ENCODE peak calls at places on chromosomes 13 and 19, in seven cellular contexts. O, Y, K, S, T, P and F are unnamed samples.

GRCh38 chr19:32691291-32691951 is at the start of gene NUDT19:
- DNase-seq in K (peak), T (peak), Y (peak), S (peak), P (peak), O (peak), F (peak)

GRCh38 chr19:5292843-5293606 is 47.6 kb downstream of the PTPRS start:
- DNase-seq in S (peak), K (peak), P (peak), T (peak), O (peak), Y (peak), F (no peak)

GRCh38 chr13:41751277-41751676 is 209.6 kb downstream of the VWA8 start:
- DNase-seq in K (no peak), P (no peak), Y (no peak), S (no peak), T (no peak), O (peak), F (no peak)

GRCh38 chr19:12913871-12914690 is 5.0 kb downstream of the SYCE2 start:
- DNase-seq in O (no peak), Y (peak), P (no peak), K (no peak), S (no peak), T (no peak), F (no peak)

GRCh38 chr13:30690282-30691188 is 44.8 kb upstream of the ALOX5AP start:
- DNase-seq in Y (no peak), P (peak), O (peak), T (peak), K (no peak), S (peak), F (peak)

GRCh38 chr19:57935731-57936130 is 529 bp upstream of the ZNF418 start:
- DNase-seq in T (no peak), K (no peak), P (no peak), S (no peak), O (no peak), Y (no peak), F (no peak)

GRCh38 chr13:44646044-44646443 is 69.9 kb upstream of the TSC22D1 start:
- DNase-seq in O (no peak), T (no peak), Y (no peak), P (no peak), K (no peak), S (no peak), F (no peak)

GRCh38 chr13:107866007-107866665 is 349.2 kb downstream of the LIG4 start:
- DNase-seq in P (no peak), K (peak), O (no peak), Y (peak), T (no peak), S (peak), F (peak)

GRCh38 chr19:49061445-49061844 is 3.2 kb downstream of the NTF4 start:
- DNase-seq in P (no peak), O (no peak), K (no peak), T (no peak), S (no peak), Y (no peak), F (no peak)

GRCh38 chr13:25971499-25972145 is 80.2 kb downstream of the SHISA2 start:
- DNase-seq in K (no peak), S (no peak), T (no peak), P (no peak), O (no peak), Y (peak), F (no peak)

GRCh38 chr13:79485014-79485441 is 4.1 kb downstream of the NDFIP2 start:
- DNase-seq in O (peak), K (no peak), Y (no peak), T (peak), S (no peak), P (no peak), F (peak)

GRCh38 chr13:101714195-101714594 is 261.7 kb downstream of the ITGBL1 start:
- DNase-seq in S (no peak), Y (no peak), O (no peak), T (no peak), P (no peak), K (no peak), F (no peak)

GRCh38 chr19:38664503-38665211 is 17.2 kb downstream of the ACTN4 start:
- DNase-seq in O (no peak), P (no peak), K (no peak), S (no peak), T (no peak), Y (no peak), F (no peak)

GRCh38 chr13:110138009-110138699 is 168.8 kb downstream of the COL4A1 start:
- DNase-seq in P (peak), O (peak), S (no peak), Y (peak), K (no peak), T (peak), F (peak)

GRCh38 chr13:48265217-48265815 is 32.3 kb downstream of the ITM2B start:
- DNase-seq in O (no peak), K (no peak), Y (no peak), T (no peak), P (no peak), S (no peak), F (no peak)

GRCh38 chr19:28472843-28473242 is 740.1 kb downstream of the UQCRFS1 start:
- DNase-seq in Y (no peak), K (no peak), P (peak), O (peak), S (no peak), T (peak), F (no peak)

GRCh38 chr13:33875658-33876401 is 57.9 kb downstream of the RFC3 start:
- DNase-seq in T (no peak), Y (no peak), S (no peak), O (no peak), K (no peak), P (no peak), F (no peak)

GRCh38 chr19:15843186-15843585 is 27.7 kb upstream of the OR10H1 start:
- DNase-seq in P (no peak), O (no peak), S (no peak), Y (no peak), T (no peak), K (no peak), F (no peak)

GRCh38 chr13:96417956-96418355 is 328.0 kb downstream of the HS6ST3 start:
- DNase-seq in Y (no peak), P (no peak), K (no peak), T (no peak), O (no peak), S (no peak), F (no peak)

GRCh38 chr13:40017662-40018262 is 362.3 kb downstream of the COG6 start:
- DNase-seq in O (no peak), Y (peak), P (no peak), T (no peak), S (no peak), K (no peak), F (no peak)

GRCh38 chr19:37654525-37654832 is 786 bp downstream of the ZFP30 start:
- DNase-seq in K (no peak), Y (peak), T (no peak), P (no peak), O (peak), S (no peak), F (peak)

GRCh38 chr13:102800145-102801041 is 1.5 kb downstream of the BIVM start:
- DNase-seq in T (peak), P (peak), Y (peak), S (peak), O (peak), K (peak), F (peak)

GRCh38 chr19:41978470-41978869 is 15.6 kb downstream of the ATP1A3 start:
- DNase-seq in T (no peak), O (no peak), K (no peak), P (no peak), Y (no peak), S (no peak), F (no peak)

GRCh38 chr13:113774177-113775107 is 15.4 kb downstream of the TMEM255B start:
- DNase-seq in O (peak), S (no peak), Y (no peak), P (no peak), T (peak), K (no peak), F (peak)

GRCh38 chr19:6536138-6536671 is 5.4 kb downstream of the TNFSF9 start:
- DNase-seq in P (no peak), O (peak), Y (peak), T (peak), S (no peak), K (no peak), F (peak)

GRCh38 chr19:44807652-44808462 is 1.0 kb upstream of the BCAM start:
- DNase-seq in K (peak), T (peak), S (no peak), Y (peak), P (no peak), O (peak), F (no peak)

GRCh38 chr13:100753391-100753790 is 78.8 kb upstream of the TMTC4 start:
- DNase-seq in P (no peak), S (no peak), T (no peak), Y (no peak), K (no peak), O (no peak), F (no peak)

GRCh38 chr19:20078696-20079095 is 896 bp downstream of the ZNF90 start:
- DNase-seq in Y (peak), K (peak), P (peak), S (no peak), O (no peak), T (no peak), F (peak)

GRCh38 chr13:80586356-80586755 is 245.4 kb upstream of the SPRY2 start:
- DNase-seq in O (no peak), T (no peak), P (no peak), K (no peak), Y (no peak), S (no peak), F (no peak)

GRCh38 chr13:106534844-106535551 is 464 bp downstream of the EFNB2 start:
- DNase-seq in O (no peak), T (peak), K (no peak), Y (no peak), P (no peak), S (no peak), F (no peak)

GRCh38 chr19:48633148-48634035 is 3.8 kb downstream of the DBP start:
- DNase-seq in T (no peak), O (no peak), P (peak), Y (no peak), K (no peak), S (no peak), F (peak)

GRCh38 chr13:43522788-43523187 is 264.0 kb downstream of the ENOX1 start:
- DNase-seq in P (no peak), O (no peak), Y (no peak), T (no peak), K (no peak), S (no peak), F (no peak)

GRCh38 chr13:72839831-72840426 is 58.0 kb downstream of the PIBF1 start:
- DNase-seq in O (peak), Y (peak), P (no peak), S (no peak), K (peak), T (peak), F (peak)

GRCh38 chr19:16016226-16017137 is 59.8 kb upstream of the TPM4 start:
- DNase-seq in Y (no peak), O (no peak), S (no peak), T (peak), K (no peak), P (peak), F (no peak)

GRCh38 chr13:32330438-32330837 is 15.1 kb downstream of the BRCA2 start:
- DNase-seq in K (no peak), Y (no peak), O (peak), T (no peak), S (no peak), P (no peak), F (peak)